ENCODE peak calls at places on chromosome 3, in four cellular contexts. G is A549, M is GM23248, C is K562. E is an unnamed sample.
A peak's percentile ranks its signal among the peaks of the same experiment; 100 is the strongest.

GRCh38 chr3:168794427-168794826 is 698.7 kb upstream of the GOLIM4 start:
- DNase-seq in M (no peak), C (no peak), G (no peak), E (no peak)

GRCh38 chr3:87367752-87368151 is 91.4 kb upstream of the POU1F1 start:
- DNase-seq in G (no peak), C (no peak), M (no peak), E (no peak)

GRCh38 chr3:67790043-67790442 is 135.6 kb upstream of the SUCLG2 start:
- DNase-seq in C (peak; percentile 44), G (peak; percentile 49), M (peak; percentile 63), E (no peak)

GRCh38 chr3:65558821-65559220 is 479.9 kb downstream of the MAGI1 start:
- DNase-seq in G (no peak), M (no peak), C (no peak), E (no peak)

GRCh38 chr3:148962513-148962912 is 28.8 kb upstream of the GYG1 start:
- DNase-seq in C (peak; percentile 9), G (peak; percentile 76), M (peak; percentile 81), E (no peak)

GRCh38 chr3:30655187-30655812 is 48.9 kb downstream of the TGFBR2 start:
- DNase-seq in G (no peak), M (no peak), C (no peak), E (no peak)

GRCh38 chr3:72092778-72093177 is 307.8 kb upstream of the PROK2 start:
- DNase-seq in M (no peak), G (no peak), C (no peak), E (no peak)

GRCh38 chr3:76869726-76870414 is 170.0 kb upstream of the ROBO2 start:
- DNase-seq in C (no peak), M (no peak), G (no peak), E (no peak)

GRCh38 chr3:101216710-101217457 is 103.5 kb downstream of the IMPG2 start:
- DNase-seq in C (no peak), G (no peak), M (peak; percentile 84), E (no peak)

GRCh38 chr3:38029400-38030125 is at the start of gene PLCD1:
- DNase-seq in C (peak; percentile 88), M (peak; percentile 87), G (peak; percentile 28), E (peak; percentile 55)

GRCh38 chr3:99817047-99817436 is 620 bp upstream of the CMSS1 start:
- DNase-seq in C (peak; percentile 32), M (peak; percentile 59), G (no peak), E (no peak)

GRCh38 chr3:82386656-82387055 is 625.2 kb upstream of the GBE1 start:
- DNase-seq in G (no peak), M (no peak), C (no peak), E (no peak)

GRCh38 chr3:103048371-103048722 is 613.5 kb downstream of the ZPLD1 start:
- DNase-seq in C (no peak), M (no peak), G (no peak), E (no peak)

GRCh38 chr3:127751163-127751621 is 71.1 kb downstream of the MGLL start:
- DNase-seq in C (no peak), G (no peak), M (no peak), E (no peak)

GRCh38 chr3:143255725-143256124 is 136.2 kb downstream of the CHST2 start:
- DNase-seq in G (no peak), M (no peak), C (no peak), E (no peak)

GRCh38 chr3:86578071-86578470 is 412.9 kb downstream of the VGLL3 start:
- DNase-seq in G (no peak), M (peak; percentile 19), C (no peak), E (no peak)

GRCh38 chr3:13243571-13243970 is 170.3 kb upstream of the IQSEC1 start:
- DNase-seq in G (no peak), C (no peak), M (no peak), E (no peak)

GRCh38 chr3:32420138-32420981 is 28.7 kb downstream of the CMTM7 start:
- DNase-seq in C (no peak), G (peak; percentile 65), M (peak; percentile 50), E (peak; percentile 59)
- H3K4me1 ChIP-seq in C (no peaks in the 10 kb centered on the region), G (peaks cover 32% of the 10 kb centered on the region), M (peaks cover 27% of the 10 kb centered on the region), E (peaks cover 36% of the 10 kb centered on the region)

GRCh38 chr3:116916836-116917235 is 207.3 kb downstream of the TUSC7 start:
- DNase-seq in C (no peak), G (no peak), M (no peak), E (no peak)
- H3K4me3 ChIP-seq in C (no peak overlapping the region), G (no peak overlapping the region), M (no peak overlapping the region), E (no peak overlapping the region)

GRCh38 chr3:48465531-48466378 is 19.2 kb downstream of the ATRIP start:
- DNase-seq in M (peak; percentile 100), C (peak; percentile 69), G (peak; percentile 98), E (peak; percentile 96)
- H3K4me1 ChIP-seq in M (peaks cover 24% of the 10 kb centered on the region), C (peaks cover 48% of the 10 kb centered on the region), G (peaks cover 52% of the 10 kb centered on the region), E (peaks cover 35% of the 10 kb centered on the region)

GRCh38 chr3:18441521-18441920 is 16.4 kb upstream of the SATB1 start:
- DNase-seq in M (no peak), C (no peak), G (no peak), E (no peak)
- H3K4me3 ChIP-seq in M (no peak overlapping the region), C (no peak overlapping the region), G (no peak overlapping the region), E (no peak overlapping the region)

DNA sequence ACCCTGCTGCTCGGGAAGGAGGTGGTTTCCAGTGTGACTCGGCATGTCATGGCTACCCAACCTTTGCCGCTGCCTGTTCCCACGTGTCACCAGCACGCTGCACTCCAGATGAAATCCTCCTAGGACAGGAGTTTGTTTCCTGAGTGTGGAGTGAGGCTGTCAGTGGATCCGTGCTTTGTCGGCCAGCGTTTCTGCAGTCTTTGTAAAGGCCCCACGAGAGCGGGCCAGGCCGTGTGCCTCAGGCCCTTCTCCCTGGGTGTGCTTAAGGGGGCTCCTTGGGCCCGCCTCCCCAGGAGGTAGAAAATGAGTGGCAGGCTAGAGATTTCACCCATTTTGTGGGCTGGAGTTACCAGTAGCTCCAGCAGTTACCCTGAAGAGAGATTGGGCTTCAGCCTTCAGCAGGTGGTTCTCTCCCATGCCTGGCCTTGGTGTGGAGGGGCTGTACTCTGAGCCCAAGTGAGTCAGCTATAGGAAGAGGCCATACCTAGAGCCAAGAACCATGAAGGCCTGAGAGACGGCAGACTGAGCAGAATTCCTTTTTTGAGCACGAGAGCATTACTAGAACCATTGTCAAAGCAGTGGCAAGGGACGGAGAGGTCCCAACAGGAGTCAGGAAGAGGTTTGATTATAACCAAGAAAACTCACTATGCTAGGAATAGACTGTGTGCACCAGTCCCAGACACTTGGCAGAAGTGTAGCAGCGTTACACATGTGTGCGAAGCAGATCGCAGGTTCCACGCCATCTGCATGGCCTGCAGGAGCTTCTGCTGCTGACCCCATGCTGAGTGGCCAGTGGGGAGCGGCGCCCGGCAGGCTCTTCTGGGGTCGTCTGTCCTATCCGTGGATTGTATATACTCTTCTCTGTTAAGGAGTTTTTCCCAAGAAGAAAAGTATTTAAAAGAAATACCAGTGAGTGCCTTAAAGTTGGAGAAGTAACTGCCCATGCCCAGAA is 14.5 kb downstream of the MAP6D1 start:
- DNase-seq in G (no peak), M (no peak), C (no peak), E (peak; percentile 84)
- H3K4me1 ChIP-seq in G (no peaks in the 10 kb centered on the region), M (no peaks in the 10 kb centered on the region), C (no peaks in the 10 kb centered on the region), E (peaks cover 25% of the 10 kb centered on the region)

DNA sequence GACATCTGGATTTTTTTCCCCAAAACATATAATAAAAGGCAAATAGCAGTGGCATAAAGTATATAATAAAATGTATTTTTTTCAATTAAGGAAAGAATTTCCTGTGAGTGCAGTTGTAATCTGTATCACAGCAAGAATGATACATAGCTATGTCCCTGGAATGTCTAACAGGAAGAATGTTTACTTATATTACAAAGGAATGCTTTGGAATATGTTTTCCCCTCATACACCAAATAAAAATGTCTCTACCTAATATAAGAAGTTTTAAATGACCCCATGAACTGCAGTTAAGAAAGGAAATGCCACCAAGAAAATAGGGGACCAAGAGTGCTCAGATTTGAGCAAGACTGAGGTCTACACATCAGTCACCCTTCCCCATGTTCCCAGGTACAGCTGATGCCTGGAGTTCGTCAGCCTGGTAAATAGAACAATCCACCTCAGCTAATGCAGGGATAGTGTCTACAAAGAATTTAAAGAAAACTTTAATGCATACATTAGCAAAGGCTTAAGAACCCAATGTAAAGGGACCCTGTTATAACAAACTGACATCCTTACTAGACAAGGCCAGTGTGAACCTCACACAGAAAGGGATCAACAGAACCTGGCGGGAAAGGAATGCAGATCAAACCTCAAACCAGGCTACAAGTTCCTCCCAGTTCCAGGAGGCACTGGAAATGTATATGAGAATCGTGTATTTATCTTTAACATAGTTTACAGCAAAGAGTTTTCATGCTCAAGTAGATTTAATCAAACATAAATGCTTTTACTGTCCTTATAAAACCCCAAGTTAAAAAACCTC is 37.8 kb upstream of the ATP11B start:
- DNase-seq in G (no peak), C (no peak), M (peak; percentile 29), E (no peak)
- H3K4me3 ChIP-seq in G (no peak overlapping the region), C (no peak overlapping the region), M (no peak overlapping the region), E (no peak overlapping the region)

DNA sequence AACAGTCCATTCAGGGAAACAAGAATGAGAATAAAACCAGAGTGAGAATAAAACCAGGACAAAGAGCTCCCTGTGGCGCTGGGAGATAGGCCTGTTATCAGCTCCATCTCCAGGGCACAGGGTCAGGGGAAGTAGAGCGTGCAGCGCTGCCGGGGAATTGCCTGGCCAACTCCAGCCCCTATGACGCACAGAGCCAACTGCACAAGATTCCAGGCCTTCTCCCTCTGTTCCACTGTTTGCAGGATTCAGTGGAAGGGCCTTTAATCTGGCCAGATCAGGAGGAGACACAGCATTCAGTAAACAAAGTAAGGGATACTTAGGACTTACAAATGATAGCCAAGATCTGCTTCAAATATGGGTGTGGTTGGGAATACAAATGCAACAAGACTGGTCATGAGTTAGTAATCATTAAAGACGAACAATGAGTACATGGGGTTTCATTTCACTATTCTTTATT is 49.4 kb downstream of the ITGB5 start:
- DNase-seq in G (peak; percentile 99), C (peak; percentile 25), M (peak; percentile 80), E (no peak)
- H3K4me1 ChIP-seq in G (peaks cover 85% of the 10 kb centered on the region), C (no peaks in the 10 kb centered on the region), M (peaks cover 63% of the 10 kb centered on the region), E (peaks cover 21% of the 10 kb centered on the region)

GRCh38 chr3:69200384-69201068 is 78.1 kb upstream of the LMOD3 start:
- DNase-seq in C (no peak), G (peak; percentile 82), M (no peak), E (peak; percentile 57)
- H3K4me3 ChIP-seq in C (no peak overlapping the region), G (peak overlapping the region; percentile 56), M (no peak overlapping the region), E (peak overlapping the region; percentile 4)

GRCh38 chr3:46965151-46965550 is 11.4 kb downstream of the CCDC12 start:
- DNase-seq in C (no peak), M (no peak), G (no peak), E (no peak)

GRCh38 chr3:46960081-46960701 is 16.4 kb downstream of the CCDC12 start:
- DNase-seq in M (peak; percentile 86), G (no peak), C (no peak), E (no peak)

GRCh38 chr3:46962990-46963389 is 13.6 kb downstream of the CCDC12 start:
- DNase-seq in G (no peak), C (no peak), M (no peak), E (no peak)

GRCh38 chr3:46960801-46961200 is 15.7 kb downstream of the CCDC12 start:
- DNase-seq in M (no peak), C (no peak), G (no peak), E (no peak)

DNA sequence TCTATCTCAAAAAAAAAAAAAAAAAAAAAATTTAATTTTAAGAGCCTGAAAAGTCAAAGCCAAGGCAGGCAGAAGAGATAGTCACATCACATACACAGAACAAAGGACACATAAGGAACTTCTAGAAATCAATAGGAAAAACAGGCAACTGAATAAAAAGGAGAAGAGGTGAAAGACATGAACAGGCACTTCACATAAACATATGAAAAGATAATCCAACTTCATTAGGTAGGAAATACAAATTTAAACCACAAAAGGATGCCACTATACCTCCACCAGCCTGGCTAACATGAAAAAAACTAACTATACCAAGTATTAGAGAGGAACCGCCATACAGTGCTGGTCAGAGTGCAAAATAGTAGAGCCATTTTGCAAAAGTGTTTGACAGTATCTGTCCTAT is 14.1 kb downstream of the CCDC12 start:
- DNase-seq in C (no peak), G (no peak), M (no peak), E (no peak)
- H3K4me1 ChIP-seq in C (peaks cover 19% of the 10 kb centered on the region), G (peaks cover 66% of the 10 kb centered on the region), M (peaks cover 22% of the 10 kb centered on the region), E (peaks cover 54% of the 10 kb centered on the region)

E was measured in pancreas.